ENCODE peak calls at places on chromosomes 5 and 9, in nine cellular contexts. D is cardiac muscle cell; A is ascending aorta; J is body of pancreas; B is CD8-positive, alpha-beta T cell; T is neural progenitor cell; Q is colonic mucosa; Z is endothelial cell of umbilical vein; C is DND-41. G is an unnamed sample. For H3K36me3, the result is how much of the 10 kb centered on the place peaks cover.

GRCh38 chr9:113997610-113998009 is 80.5 kb downstream of the AMBP start:
- DNase-seq in D (no peak), Q (no peak), B (peak), A (peak), Z (no peak), C (no peak), T (no peak), J (peak), G (no peak)

GRCh38 chr5:103407399-103407798 is 148.8 kb downstream of the MACIR start:
- DNase-seq in J (no peak), T (no peak), Q (no peak), A (no peak), C (no peak), D (no peak), B (no peak), Z (no peak), G (no peak)

GRCh38 chr5:170429014-170429413 is 39.8 kb upstream of the KCNMB1 start:
- DNase-seq in B (no peak), Q (no peak), T (peak), Z (no peak), J (no peak), A (no peak), D (no peak), C (no peak), G (no peak)

GRCh38 chr9:18071651-18072060 is 402.3 kb upstream of the ADAMTSL1 start:
- DNase-seq in A (no peak), B (no peak), J (no peak), C (no peak), Q (no peak), D (no peak), T (no peak), Z (no peak), G (no peak)

GRCh38 chr9:129669946-129670345 is 4.5 kb downstream of the PRRX2 start:
- DNase-seq in A (no peak), C (no peak), J (no peak), T (no peak), D (no peak), Z (no peak), B (no peak), Q (no peak), G (no peak)

GRCh38 chr5:167614294-167615104 is 676.9 kb upstream of the WWC1 start:
- DNase-seq in D (peak), B (no peak), Z (no peak), Q (no peak), C (no peak), T (no peak), J (no peak), A (no peak), G (no peak)

GRCh38 chr9:76773051-76773450 is 8.8 kb downstream of the PCA3 start:
- DNase-seq in D (no peak), B (no peak), J (no peak), Q (no peak), Z (peak), A (no peak), T (no peak), C (no peak), G (peak)

GRCh38 chr9:107243757-107244156 is 39.3 kb upstream of the RAD23B start:
- DNase-seq in C (no peak), Q (peak), Z (no peak), J (peak), B (no peak), T (no peak), A (no peak), D (no peak), G (peak)

GRCh38 chr5:97135868-97136267 is 6.5 kb downstream of the LIX1 start:
- DNase-seq in C (no peak), D (no peak), Q (no peak), T (no peak), Z (no peak), A (no peak), J (no peak), B (no peak), G (no peak)

GRCh38 chr5:169649486-169649885 is 12.4 kb downstream of the DOCK2 start:
- DNase-seq in C (no peak), T (no peak), A (no peak), B (no peak), J (no peak), Z (no peak), D (no peak), Q (no peak), G (no peak)

GRCh38 chr5:132017738-132018625 is 6.5 kb upstream of the ACSL6 start:
- DNase-seq in C (no peak), T (no peak), D (no peak), Z (no peak), Q (peak), J (no peak), B (peak), A (peak), G (no peak)

GRCh38 chr5:56350595-56351170 is 117.6 kb upstream of the ANKRD55 start:
- DNase-seq in T (no peak), Q (peak), J (peak), D (no peak), A (peak), C (no peak), Z (peak), B (no peak), G (peak)

GRCh38 chr5:95543017-95543705 is 11.6 kb downstream of the SKIC3 start:
- DNase-seq in C (no peak), Q (no peak), D (no peak), J (no peak), A (no peak), B (no peak), T (no peak), Z (no peak), G (no peak)

GRCh38 chr5:55226934-55227737 is at the start of gene MCIDAS:
- DNase-seq in Q (peak), Z (peak), J (peak), A (no peak), D (peak), B (peak), C (peak), T (peak), G (no peak)

GRCh38 chr5:140348104-140348503 is 1.7 kb upstream of the HBEGF start:
- DNase-seq in T (no peak), Q (peak), Z (no peak), C (no peak), J (no peak), A (no peak), B (no peak), D (no peak), G (no peak)

GRCh38 chr9:133845659-133845947 is 107.5 kb upstream of the SARDH start:
- DNase-seq in C (no peak), Q (no peak), A (no peak), T (no peak), Z (no peak), D (no peak), B (no peak), J (no peak), G (no peak)

GRCh38 chr9:73871636-73872035 is 625.5 kb upstream of the RORB start:
- DNase-seq in B (no peak), A (no peak), C (no peak), D (no peak), T (no peak), Z (no peak), J (no peak), Q (no peak), G (peak)

GRCh38 chr5:32837211-32837610 is 126.1 kb downstream of the NPR3 start:
- DNase-seq in Z (no peak), J (no peak), C (no peak), Q (no peak), A (no peak), T (no peak), B (no peak), D (no peak), G (no peak)

GRCh38 chr5:160959804-160960203 is 107.8 kb upstream of the ATP10B start:
- DNase-seq in Z (no peak), T (no peak), Q (peak), B (no peak), D (no peak), A (no peak), C (no peak), J (peak), G (peak)

GRCh38 chr5:66072031-66072430 is 72.1 kb upstream of the SREK1 start:
- DNase-seq in A (no peak), T (no peak), J (no peak), B (no peak), D (no peak), C (no peak), Z (no peak), Q (no peak), G (no peak)

GRCh38 chr5:3303777-3304176 is 291.9 kb upstream of the IRX1 start:
- DNase-seq in D (no peak), T (no peak), A (no peak), C (no peak), Z (no peak), B (no peak), Q (no peak), J (no peak), G (no peak)

GRCh38 chr9:94144394-94144793 is 60.1 kb downstream of the PTPDC1 start:
- DNase-seq in Z (no peak), C (no peak), B (no peak), T (no peak), A (no peak), J (no peak), Q (no peak), D (no peak), G (no peak)

GRCh38 chr9:95830768-95831167 is 44.7 kb upstream of the ERCC6L2 start:
- DNase-seq in Q (no peak), J (no peak), B (no peak), T (no peak), A (no peak), D (no peak), C (no peak), Z (no peak), G (no peak)

GRCh38 chr5:118553662-118554061 is 434.7 kb downstream of the DTWD2 start:
- DNase-seq in T (no peak), D (no peak), J (no peak), Q (no peak), A (peak), Z (no peak), C (no peak), B (no peak), G (peak)

GRCh38 chr9:70413427-70413797 is 1.0 kb downstream of the KLF9 start:
- DNase-seq in Z (no peak), Q (no peak), B (no peak), C (no peak), J (no peak), D (peak), A (no peak), T (peak), G (no peak)

GRCh38 chr5:136021016-136021405 is 7.8 kb upstream of the TGFBI start:
- DNase-seq in D (no peak), Q (no peak), J (no peak), B (no peak), T (no peak), Z (no peak), C (no peak), A (peak), G (no peak)

GRCh38 chr9:26261503-26262330 is 583.5 kb upstream of the TUSC1 start:
- DNase-seq in A (no peak), Q (no peak), T (no peak), J (no peak), D (no peak), B (no peak), C (no peak), Z (peak), G (peak)

GRCh38 chr5:173329370-173330150 is 1.3 kb upstream of the STC2 start:
- DNase-seq in T (peak), D (peak), J (peak), Z (no peak), C (no peak), A (peak), B (no peak), Q (no peak), G (no peak)

GRCh38 chr9:38160613-38161215 is 91.7 kb upstream of the SHB start:
- DNase-seq in B (peak), D (peak), C (peak), Q (peak), A (peak), J (peak), Z (peak), T (peak), G (no peak)

GRCh38 chr9:70563437-70564204 is 149.2 kb upstream of the KLF9 start:
- DNase-seq in B (peak), T (no peak), J (no peak), Z (no peak), C (peak), Q (no peak), A (no peak), D (no peak), G (peak)

GRCh38 chr9:8278048-8278447 is 478.5 kb upstream of the DMAC1 start:
- DNase-seq in J (no peak), T (no peak), D (no peak), Q (no peak), A (no peak), C (no peak), Z (peak), B (no peak), G (no peak)

GRCh38 chr5:90747175-90747574 is 188.6 kb downstream of the ADGRV1 start:
- DNase-seq in J (no peak), Q (no peak), D (no peak), Z (no peak), T (no peak), A (no peak), C (no peak), B (no peak), G (peak)

GRCh38 chr5:7244977-7245376 is 151.0 kb upstream of the ADCY2 start:
- DNase-seq in A (no peak), C (no peak), T (no peak), D (no peak), B (no peak), Z (no peak), Q (no peak), J (no peak), G (no peak)

GRCh38 chr9:69535296-69535832 is 136.8 kb downstream of the APBA1 start:
- DNase-seq in J (no peak), B (no peak), A (no peak), Z (no peak), D (no peak), Q (no peak), T (no peak), C (no peak), G (no peak)

GRCh38 chr5:178468196-178468685 is 122.0 kb downstream of the COL23A1 start:
- DNase-seq in C (no peak), D (no peak), Q (no peak), A (no peak), J (no peak), T (no peak), B (peak), Z (no peak), G (no peak)

GRCh38 chr9:114030364-114030763 is 47.7 kb downstream of the AMBP start:
- DNase-seq in B (peak), Z (no peak), A (peak), T (no peak), Q (peak), C (no peak), J (peak), D (no peak), G (no peak)

GRCh38 chr5:29777373-29777772 is 1416.1 kb upstream of the CDH6 start:
- DNase-seq in D (no peak), C (no peak), Z (no peak), T (no peak), J (no peak), Q (no peak), B (no peak), A (no peak), G (no peak)
- TF ChIP-seq CTCF in D (no peak), C (no peak), Z (no peak), T (no peak), J (no peak), Q (no peak), B (no peak), A (no peak), G (no peak)

DNA sequence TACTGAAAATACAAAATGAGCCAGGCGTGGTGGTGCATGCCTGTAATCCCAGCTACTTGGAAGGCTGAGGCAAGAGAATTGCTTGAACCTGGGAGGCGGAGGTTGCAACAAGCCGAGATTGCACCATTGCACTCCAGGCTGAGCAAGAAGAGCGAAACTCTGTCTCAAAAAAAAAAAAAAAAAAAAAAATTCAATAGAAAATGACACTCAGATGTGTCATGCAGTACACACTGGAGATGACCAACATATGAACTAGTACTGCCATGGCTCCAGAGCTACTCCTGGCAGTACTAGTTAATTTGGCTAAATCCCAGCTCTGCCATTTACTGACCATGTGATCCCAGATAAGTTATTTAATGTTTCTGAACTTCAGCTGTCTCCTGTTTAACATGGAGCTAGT is 7.3 kb downstream of the ATOX1 start:
- DNase-seq in D (no peak), J (no peak), C (no peak), A (no peak), B (no peak), T (no peak), Q (no peak), Z (no peak), G (no peak)
- H3K4me3 ChIP-seq in D (no peak), J (no peak), C (no peak), A (no peak), B (no peak), T (no peak), Q (no peak), Z (no peak), G (no peak)

GRCh38 chr5:84197542-84197941 is 187.1 kb downstream of the EDIL3 start:
- DNase-seq in Q (no peak), B (no peak), J (no peak), C (no peak), Z (no peak), T (no peak), A (no peak), D (no peak), G (no peak)

GRCh38 chr5:84204772-84205171 is 179.9 kb downstream of the EDIL3 start:
- DNase-seq in J (no peak), Q (no peak), A (no peak), Z (no peak), B (no peak), T (no peak), C (no peak), D (no peak), G (no peak)

GRCh38 chr5:84202136-84202535 is 182.5 kb downstream of the EDIL3 start:
- DNase-seq in Z (no peak), A (no peak), J (no peak), T (no peak), C (no peak), B (no peak), D (no peak), Q (no peak), G (no peak)
- H3K36me3 ChIP-seq in Z (under half), A (under half), J (under half), T (under half), C (under half), B (under half), D (under half), Q (under half), G (under half)

GRCh38 chr5:149428032-149428431 is 48.9 kb upstream of the IL17B start:
- DNase-seq in J (no peak), Z (no peak), C (no peak), B (no peak), Q (no peak), T (no peak), A (no peak), D (no peak), G (no peak)

GRCh38 chr5:149427374-149427773 is 48.3 kb upstream of the IL17B start:
- DNase-seq in Q (no peak), T (no peak), C (no peak), J (no peak), D (no peak), Z (no peak), A (no peak), B (no peak), G (no peak)

GRCh38 chr5:149432377-149432776 is 53.3 kb upstream of the IL17B start:
- DNase-seq in Z (no peak), Q (no peak), D (no peak), A (peak), B (no peak), C (no peak), T (no peak), J (no peak), G (no peak)

GRCh38 chr5:149432861-149433462 is 53.9 kb upstream of the IL17B start:
- DNase-seq in Z (no peak), A (peak), D (no peak), C (no peak), Q (no peak), T (no peak), B (no peak), J (peak), G (no peak)

GRCh38 chr5:149429839-149430721 is 51.0 kb upstream of the IL17B start:
- DNase-seq in J (no peak), C (no peak), Z (peak), B (no peak), T (no peak), Q (peak), D (peak), A (peak), G (no peak)
- TF ChIP-seq CTCF in J (no peak), C (no peak), Z (peak), B (no peak), T (peak), Q (no peak), D (peak), A (peak), G (peak)

GRCh38 chr5:1874820-1875219 is 7.9 kb downstream of the IRX4 start:
- DNase-seq in J (no peak), Z (no peak), A (no peak), C (no peak), B (no peak), T (peak), Q (no peak), D (peak), G (no peak)
- H3K4me3 ChIP-seq in J (no peak), Z (no peak), A (no peak), C (no peak), B (no peak), T (peak), Q (no peak), D (peak), G (no peak)